ENCODE peak calls at places on chromosome 19, in ten cellular contexts. R is K562, Q is GM13977, I is WTC11, G is heart left ventricle, S is thoracic aorta, T is uterus, Z is Panc1, O is HFF-Myc, X is mammary epithelial cell. J is an unnamed sample.

GRCh38 chr19:55870736-55871135 is 34.4 kb downstream of the NLRP4 start:
- DNase-seq in R (no peak), Q (no peak), I (no peak), G (no peak), S (no peak), T (no peak), Z (no peak), O (no peak), X (no peak), J (no peak)

GRCh38 chr19:18278521-18279265 is 2.7 kb downstream of the JUND start:
- DNase-seq in R (no peak), Q (no peak), I (no peak), G (no peak), S (no peak), T (no peak), Z (no peak), O (no peak), X (no peak), J (no peak)

GRCh38 chr19:33284756-33285155 is 17.6 kb downstream of the CEBPA start:
- DNase-seq in R (no peak), Q (no peak), I (no peak), G (no peak), S (no peak), T (no peak), Z (no peak), O (no peak), X (no peak), J (no peak)

GRCh38 chr19:49823472-49823871 is 5.4 kb downstream of the MED25 start:
- DNase-seq in R (no peak), Q (no peak), I (no peak), G (no peak), S (no peak), T (no peak), Z (no peak), O (no peak), X (no peak), J (no peak)

GRCh38 chr19:17234911-17235617 is 9.0 kb downstream of the OCEL1 start:
- DNase-seq in R (peak; percentile 85), Q (peak; percentile 79), I (peak; percentile 82), G (peak; percentile 50), S (no peak), T (peak; percentile 64), Z (no peak), O (no peak), X (peak; percentile 27), J (peak; percentile 81)

GRCh38 chr19:7861619-7862412 is 12.4 kb downstream of the PRR36 start:
- DNase-seq in R (no peak), Q (no peak), I (peak; percentile 60), G (peak; percentile 13), S (no peak), T (no peak), Z (no peak), O (no peak), X (no peak), J (no peak)

GRCh38 chr19:39297931-39298634 is 1.9 kb downstream of the IFNL1 start:
- DNase-seq in R (no peak), Q (no peak), I (no peak), G (peak; percentile 20), S (no peak), T (no peak), Z (no peak), O (no peak), X (no peak), J (no peak)

GRCh38 chr19:1428738-1429391 is 9.3 kb upstream of the RPS15 start:
- DNase-seq in R (no peak), Q (no peak), I (no peak), G (no peak), S (no peak), T (no peak), Z (no peak), O (no peak), X (no peak), J (no peak)

GRCh38 chr19:623974-624373 is 9.4 kb downstream of the POLRMT start:
- DNase-seq in R (no peak), Q (no peak), I (no peak), G (no peak), S (no peak), T (no peak), Z (no peak), O (peak; percentile 73), X (no peak), J (no peak)

GRCh38 chr19:23758187-23759074 is at the start of gene ZNF681:
- DNase-seq in R (peak; percentile 92), Q (peak; percentile 77), I (peak; percentile 87), G (peak; percentile 88), S (peak; percentile 72), T (peak; percentile 89), Z (peak; percentile 66), O (peak; percentile 32), X (peak; percentile 85), J (peak; percentile 79)
- TF ChIP-seq CTCF in R (no peak), Q (no peak), I (no peak), G (peak; percentile 3), S (peak; percentile 22), T (no peak), Z (no peak), O (no peak), X (peak; percentile 13), J (no peak)

GRCh38 chr19:14197882-14198281 is 8.1 kb downstream of the ADGRL1 start:
- DNase-seq in R (no peak), Q (no peak), I (no peak), G (no peak), S (no peak), T (no peak), Z (no peak), O (no peak), X (no peak), J (no peak)

GRCh38 chr19:14203258-14203657 is 2.7 kb downstream of the ADGRL1 start:
- DNase-seq in R (no peak), Q (no peak), I (peak; percentile 41), G (no peak), S (no peak), T (no peak), Z (no peak), O (no peak), X (no peak), J (no peak)

DNA sequence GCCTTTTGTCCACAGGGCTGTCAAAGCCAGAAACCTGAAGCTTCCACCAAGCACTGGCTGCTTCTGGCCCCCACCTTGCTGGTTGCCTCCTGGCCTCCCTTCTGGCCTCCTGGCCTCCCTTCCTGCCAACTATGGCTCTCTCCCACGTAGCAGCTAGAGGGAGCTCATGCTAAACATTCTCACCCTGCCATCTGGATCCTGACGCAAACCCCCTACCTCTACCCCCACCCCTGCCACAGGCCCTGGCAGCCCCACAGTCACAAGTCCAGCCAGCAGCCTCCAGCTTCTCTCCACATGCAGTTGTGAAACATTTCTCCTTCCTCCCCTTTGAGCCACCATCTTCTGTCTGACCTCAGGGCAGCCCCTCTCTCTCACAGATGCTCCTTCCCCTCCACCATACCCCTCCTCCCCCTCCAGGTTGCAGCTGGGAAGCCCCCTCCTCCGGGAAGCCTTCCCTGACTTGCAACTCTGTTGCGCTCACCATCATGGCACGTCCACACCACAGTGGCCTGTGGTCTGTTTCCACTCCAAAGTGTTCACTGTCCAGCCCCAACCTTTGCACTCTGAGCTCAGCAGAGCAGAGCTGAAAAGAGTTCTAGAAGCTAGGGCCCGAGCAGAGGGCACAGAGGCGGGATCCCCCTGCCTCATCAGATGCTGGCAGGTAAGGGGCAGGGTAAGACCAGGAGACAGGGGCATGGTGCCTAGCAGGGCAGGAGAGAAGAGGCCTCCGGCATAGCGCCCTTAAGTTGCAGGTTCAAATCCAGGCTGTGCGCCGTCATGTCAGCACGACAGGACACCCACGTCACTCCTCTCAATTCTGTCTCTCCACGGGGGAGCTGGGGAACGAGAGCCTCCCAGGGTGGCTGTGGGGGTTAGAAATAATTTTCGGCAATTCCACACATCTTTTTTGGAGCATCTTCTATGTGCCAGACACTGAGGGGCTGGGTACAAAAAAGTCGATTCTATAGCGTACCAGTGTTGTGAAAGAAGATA is 7.3 kb downstream of the ADGRL1 start:
- DNase-seq in R (no peak), Q (no peak), I (peak; percentile 33), G (no peak), S (no peak), T (no peak), Z (no peak), O (no peak), X (no peak), J (no peak)
- TF ChIP-seq CTCF in R (peak; percentile 47), Q (no peak), I (no peak), G (no peak), S (no peak), T (no peak), Z (peak; percentile 20), O (peak; percentile 29), X (peak; percentile 16), J (peak; percentile 17)

GRCh38 chr19:36526581-36526980 is 1.5 kb downstream of the ZNF260 start:
- DNase-seq in R (no peak), Q (no peak), I (no peak), G (no peak), S (no peak), T (no peak), Z (no peak), O (no peak), X (peak; percentile 23), J (no peak)

GRCh38 chr19:36527873-36528193 is 238 bp downstream of the ZNF260 start:
- DNase-seq in R (no peak), Q (no peak), I (no peak), G (no peak), S (no peak), T (no peak), Z (no peak), O (no peak), X (no peak), J (no peak)

GRCh38 chr19:36528921-36529518 is 949 bp upstream of the ZNF260 start:
- DNase-seq in R (peak; percentile 37), Q (peak; percentile 55), I (peak; percentile 24), G (no peak), S (no peak), T (no peak), Z (no peak), O (no peak), X (peak; percentile 35), J (peak; percentile 36)

GRCh38 chr19:36524617-36525016 is 3.5 kb downstream of the ZNF260 start:
- DNase-seq in R (no peak), Q (no peak), I (no peak), G (no peak), S (no peak), T (no peak), Z (no peak), O (no peak), X (no peak), J (no peak)

GRCh38 chr19:36528194-36528920 is at the start of gene ZNF260:
- DNase-seq in R (peak; percentile 91), Q (peak; percentile 90), I (peak; percentile 98), G (peak; percentile 98), S (peak; percentile 88), T (peak; percentile 97), Z (peak; percentile 97), O (peak; percentile 89), X (peak; percentile 96), J (peak; percentile 94)
- TF ChIP-seq CTCF in R (no peak), Q (no peak), I (no peak), G (peak; percentile 16), S (no peak), T (peak; percentile 6), Z (no peak), O (no peak), X (peak; percentile 9), J (no peak)

DNA sequence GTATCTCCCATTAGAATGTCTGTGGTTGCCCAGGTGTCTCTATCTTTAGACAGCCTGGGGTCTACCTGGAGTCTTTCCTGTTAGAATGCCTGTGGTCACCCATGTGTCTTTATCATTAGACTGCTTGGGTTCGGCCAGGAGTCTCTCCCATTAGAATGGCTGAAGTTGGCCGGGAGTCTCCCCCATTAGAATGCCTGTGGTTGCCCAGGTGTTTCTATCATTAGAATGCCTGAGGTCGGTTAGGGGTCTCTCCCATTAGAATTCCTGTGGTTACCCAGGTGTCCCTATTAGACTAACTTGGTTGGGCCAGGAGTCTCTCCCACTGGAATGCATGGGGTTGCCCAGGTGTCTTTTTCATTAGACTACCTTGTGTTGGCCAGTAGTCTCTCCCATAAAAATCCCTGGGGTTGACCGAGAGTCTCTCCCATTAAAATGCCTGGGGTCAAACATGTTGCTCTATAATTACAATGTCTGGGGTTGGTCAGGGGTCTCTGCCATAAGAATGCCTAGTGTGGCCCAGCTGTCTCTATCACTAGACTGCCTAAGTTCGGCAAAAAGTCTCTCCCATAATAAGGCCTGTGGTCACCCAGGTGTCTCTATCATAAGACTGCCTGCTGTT is 1448.7 kb downstream of the UQCRFS1 start:
- DNase-seq in R (no peak), Q (no peak), I (no peak), G (no peak), S (no peak), T (no peak), Z (no peak), O (no peak), X (no peak), J (no peak)
- TF ChIP-seq CTCF in R (no peak), Q (no peak), I (no peak), G (no peak), S (no peak), T (no peak), Z (no peak), O (no peak), X (no peak), J (no peak)